ENCODE peak calls at places on chromosomes 7 and 10, in seven cellular contexts. T is GM12892, A is GM12891, V is SK-N-SH, M is K562, I is HepG2, R is GM12878. W is an unnamed sample.

GRCh38 chr10:68153473-68154210 is 44.4 kb downstream of the MYPN start:
- DNase-seq in T (no peak), A (no peak), V (peak), M (no peak), I (peak), R (no peak), W (peak)

GRCh38 chr7:139582130-139582650 is 58.7 kb downstream of the CLEC2L start:
- DNase-seq in T (no peak), A (no peak), V (no peak), M (no peak), I (no peak), R (no peak), W (no peak)

GRCh38 chr10:34650156-34650555 is 164.9 kb downstream of the PARD3 start:
- DNase-seq in T (no peak), A (no peak), V (no peak), M (no peak), I (no peak), R (no peak), W (no peak)

GRCh38 chr10:11152801-11153200 is 135.1 kb downstream of the CELF2 start:
- DNase-seq in T (no peak), A (no peak), V (no peak), M (no peak), I (no peak), R (no peak), W (no peak)

GRCh38 chr10:124152139-124152780 is 58.9 kb upstream of the CHST15 start:
- DNase-seq in T (no peak), A (no peak), V (no peak), M (no peak), I (peak), R (no peak), W (no peak)

GRCh38 chr7:4805979-4806290 is 30.5 kb downstream of the AP5Z1 start:
- DNase-seq in T (no peak), A (no peak), V (no peak), M (no peak), I (no peak), R (no peak), W (no peak)

GRCh38 chr7:1999278-1999984 is 233.3 kb downstream of the MAD1L1 start:
- DNase-seq in T (no peak), A (no peak), V (no peak), M (no peak), I (no peak), R (no peak), W (no peak)

GRCh38 chr10:110562348-110562747 is 5.1 kb upstream of the SMC3 start:
- DNase-seq in T (no peak), A (no peak), V (no peak), M (no peak), I (no peak), R (no peak), W (no peak)

GRCh38 chr10:88542522-88542921 is 40.6 kb downstream of the RNLS start:
- DNase-seq in T (no peak), A (no peak), V (no peak), M (no peak), I (no peak), R (no peak), W (no peak)

DNA sequence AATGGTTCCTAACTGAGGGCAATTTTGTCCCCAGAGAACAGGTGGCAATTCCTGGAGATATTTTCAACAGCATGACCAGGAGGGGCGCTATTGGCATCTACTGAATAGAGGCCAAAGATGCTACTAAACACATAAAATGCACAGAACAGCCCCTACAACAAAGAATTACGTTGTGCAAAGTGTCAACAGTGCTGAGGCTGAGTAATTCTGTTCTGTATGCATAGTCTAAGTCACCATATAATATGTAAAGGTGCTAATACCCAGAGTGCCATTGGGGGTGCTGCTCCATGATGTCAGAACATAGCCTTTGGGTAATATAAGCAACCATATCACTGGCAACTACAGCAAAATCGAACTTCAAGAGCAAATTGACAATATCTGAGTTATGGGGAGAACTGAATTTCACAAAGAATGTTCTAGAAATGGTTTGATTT is 213.3 kb upstream of the PHYHIPL start:
- DNase-seq in T (no peak), A (no peak), V (no peak), M (no peak), I (peak), R (no peak), W (no peak)
- TF ChIP-seq TAF1 in T (no peak), A (no peak), V (no peak), M (no peak), I (no peak), R (no peak), W (no peak)

GRCh38 chr7:117971581-117972244 is 98.5 kb upstream of the CTTNBP2 start:
- DNase-seq in T (no peak), A (no peak), V (no peak), M (no peak), I (no peak), R (no peak), W (no peak)

GRCh38 chr7:117974891-117975290 is 101.7 kb upstream of the CTTNBP2 start:
- DNase-seq in T (no peak), A (no peak), V (no peak), M (no peak), I (no peak), R (no peak), W (no peak)

GRCh38 chr7:117975436-117975835 is 102.2 kb upstream of the CTTNBP2 start:
- DNase-seq in T (no peak), A (no peak), V (no peak), M (no peak), I (no peak), R (no peak), W (no peak)

GRCh38 chr7:117970806-117971205 is 97.6 kb upstream of the CTTNBP2 start:
- DNase-seq in T (no peak), A (no peak), V (no peak), M (no peak), I (no peak), R (no peak), W (no peak)

GRCh38 chr7:117972606-117973005 is 99.4 kb upstream of the CTTNBP2 start:
- DNase-seq in T (no peak), A (no peak), V (no peak), M (no peak), I (no peak), R (no peak), W (no peak)
- TF ChIP-seq TAF1 in T (no peak), A (no peak), V (no peak), M (no peak), I (no peak), R (no peak), W (no peak)

DNA sequence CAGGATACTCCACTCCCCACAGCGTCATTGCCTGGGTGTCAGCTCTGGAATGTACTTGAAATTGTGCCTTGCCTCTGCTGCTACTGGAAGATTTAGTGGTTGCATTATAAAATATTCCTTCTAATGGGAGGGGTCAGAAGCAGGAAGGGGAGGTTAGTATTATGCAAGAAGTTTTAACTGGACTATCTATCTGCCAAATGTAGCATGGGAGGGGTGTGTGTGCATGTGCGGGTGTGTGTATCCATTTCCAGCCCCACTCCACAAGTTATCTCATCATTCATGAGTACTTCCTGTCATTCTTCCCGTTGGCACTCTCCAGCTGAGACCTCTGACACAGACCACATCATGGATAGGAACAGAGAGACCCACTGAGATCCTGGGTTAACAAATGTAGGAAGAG is 13.4 kb downstream of the MBL2 start:
- DNase-seq in T (no peak), A (no peak), V (no peak), M (no peak), I (no peak), R (no peak), W (no peak)
- TF ChIP-seq TAF1 in T (no peak), A (no peak), V (no peak), M (no peak), I (no peak), R (no peak), W (no peak)

GRCh38 chr10:132436861-132437410 is 39.9 kb downstream of the PWWP2B start:
- DNase-seq in T (no peak), A (no peak), V (no peak), M (no peak), I (no peak), R (no peak), W (no peak)
- TF ChIP-seq TAF1 in T (no peak), A (no peak), V (no peak), M (no peak), I (no peak), R (no peak), W (no peak)

GRCh38 chr10:12414278-12414988 is 65.1 kb downstream of the CAMK1D start:
- DNase-seq in T (no peak), A (no peak), V (no peak), M (no peak), I (no peak), R (no peak), W (no peak)
- TF ChIP-seq TAF1 in T (no peak), A (no peak), V (no peak), M (no peak), I (no peak), R (no peak), W (no peak)

GRCh38 chr7:101537935-101538595 is 91.0 kb downstream of the MYL10 start:
- DNase-seq in T (no peak), A (no peak), V (no peak), M (no peak), I (no peak), R (no peak), W (no peak)
- TF ChIP-seq TAF1 in T (no peak), A (no peak), V (no peak), M (no peak), I (no peak), R (no peak), W (no peak)

W was measured in H1.